ENCODE peak calls at places on chromosome 10, in six cellular contexts. One of them, this sample, is unnamed.

GRCh38 chr10:13294784-13295183 is 5.1 kb downstream of the PHYH start:
- DNase-seq in HCT116: no peak
- DNase-seq in SK-N-SH: no peak
- DNase-seq in GM12878: no peak
- DNase-seq in K562: no peak
- DNase-seq in HepG2: no peak
- DNase-seq in this sample: no peak

GRCh38 chr10:17219024-17219423 is 9.0 kb upstream of the VIM start:
- DNase-seq in HCT116: no peak
- DNase-seq in SK-N-SH: no peak
- DNase-seq in GM12878: no peak
- DNase-seq in K562: no peak
- DNase-seq in HepG2: no peak
- DNase-seq in this sample: no peak

GRCh38 chr10:11683529-11684320 is 58.5 kb upstream of the ECHDC3 start:
- DNase-seq in HCT116: no peak
- DNase-seq in SK-N-SH: no peak
- DNase-seq in GM12878: no peak
- DNase-seq in K562: no peak
- DNase-seq in HepG2: peak; percentile 49
- DNase-seq in this sample: no peak

GRCh38 chr10:102630663-102631062 is 13.6 kb upstream of the TRIM8 start:
- DNase-seq in HCT116: no peak
- DNase-seq in SK-N-SH: no peak
- DNase-seq in GM12878: no peak
- DNase-seq in K562: no peak
- DNase-seq in HepG2: no peak
- DNase-seq in this sample: no peak

GRCh38 chr10:116810895-116811294 is 38.4 kb upstream of the ENO4 start:
- DNase-seq in HCT116: no peak
- DNase-seq in SK-N-SH: no peak
- DNase-seq in GM12878: no peak
- DNase-seq in K562: no peak
- DNase-seq in HepG2: no peak
- DNase-seq in this sample: no peak

GRCh38 chr10:35433851-35434426 is 97.6 kb downstream of the CCNY start:
- DNase-seq in HCT116: no peak
- DNase-seq in SK-N-SH: peak; percentile 82
- DNase-seq in GM12878: no peak
- DNase-seq in K562: no peak
- DNase-seq in HepG2: no peak
- DNase-seq in this sample: no peak

GRCh38 chr10:46239999-46240683 is 46.7 kb upstream of the ANTXRL start:
- DNase-seq in HCT116: no peak
- DNase-seq in SK-N-SH: no peak
- DNase-seq in GM12878: no peak
- DNase-seq in K562: no peak
- DNase-seq in HepG2: no peak
- DNase-seq in this sample: no peak

GRCh38 chr10:90751107-90751997 is 106.5 kb downstream of the HTR7 start:
- DNase-seq in HCT116: peak; percentile 45
- DNase-seq in SK-N-SH: peak; percentile 54
- DNase-seq in GM12878: peak; percentile 27
- DNase-seq in K562: peak; percentile 35
- DNase-seq in HepG2: peak; percentile 49
- DNase-seq in this sample: peak; percentile 38

GRCh38 chr10:77555591-77556212 is 81.9 kb downstream of the KCNMA1 start:
- DNase-seq in HCT116: no peak
- DNase-seq in SK-N-SH: no peak
- DNase-seq in GM12878: no peak
- DNase-seq in K562: no peak
- DNase-seq in HepG2: no peak
- DNase-seq in this sample: no peak

GRCh38 chr10:132785433-132786278 is at the start of gene NKX6-2:
- DNase-seq in HCT116: no peak
- DNase-seq in SK-N-SH: peak; percentile 74
- DNase-seq in GM12878: no peak
- DNase-seq in K562: no peak
- DNase-seq in HepG2: no peak
- DNase-seq in this sample: no peak

GRCh38 chr10:116211682-116212081 is 61.3 kb downstream of the GFRA1 start:
- DNase-seq in HCT116: no peak
- DNase-seq in SK-N-SH: no peak
- DNase-seq in GM12878: no peak
- DNase-seq in K562: no peak
- DNase-seq in HepG2: no peak
- DNase-seq in this sample: no peak

GRCh38 chr10:55370021-55370420 is 569.0 kb upstream of the PCDH15 start:
- DNase-seq in HCT116: no peak
- DNase-seq in SK-N-SH: peak; percentile 29
- DNase-seq in GM12878: no peak
- DNase-seq in K562: no peak
- DNase-seq in HepG2: no peak
- DNase-seq in this sample: no peak

GRCh38 chr10:8344756-8345155 is 290.3 kb downstream of the GATA3 start:
- DNase-seq in HCT116: no peak
- DNase-seq in SK-N-SH: no peak
- DNase-seq in GM12878: no peak
- DNase-seq in K562: no peak
- DNase-seq in HepG2: no peak
- DNase-seq in this sample: no peak

GRCh38 chr10:119750391-119751230 is 24.8 kb downstream of the INPP5F start:
- DNase-seq in HCT116: peak; percentile 63
- DNase-seq in SK-N-SH: peak; percentile 75
- DNase-seq in GM12878: peak; percentile 36
- DNase-seq in K562: peak; percentile 46
- DNase-seq in HepG2: peak; percentile 73
- DNase-seq in this sample: peak; percentile 68

GRCh38 chr10:118730699-118731456 is 23.9 kb downstream of the CACUL1 start:
- DNase-seq in HCT116: no peak
- DNase-seq in SK-N-SH: no peak
- DNase-seq in GM12878: no peak
- DNase-seq in K562: no peak
- DNase-seq in HepG2: no peak
- DNase-seq in this sample: no peak

GRCh38 chr10:103703941-103704919 is 151.1 kb downstream of the SH3PXD2A start:
- DNase-seq in HCT116: no peak
- DNase-seq in SK-N-SH: no peak
- DNase-seq in GM12878: no peak
- DNase-seq in K562: no peak
- DNase-seq in HepG2: no peak
- DNase-seq in this sample: no peak

GRCh38 chr10:76939862-76940495 is 697.6 kb downstream of the KCNMA1 start:
- DNase-seq in HCT116: no peak
- DNase-seq in SK-N-SH: peak; percentile 46
- DNase-seq in GM12878: no peak
- DNase-seq in K562: no peak
- DNase-seq in HepG2: no peak
- DNase-seq in this sample: no peak

GRCh38 chr10:110408203-110408871 is 89.4 kb upstream of the DUSP5 start:
- DNase-seq in HCT116: no peak
- DNase-seq in SK-N-SH: no peak
- DNase-seq in GM12878: no peak
- DNase-seq in K562: no peak
- DNase-seq in HepG2: no peak
- DNase-seq in this sample: no peak

GRCh38 chr10:680146-680545 is 9.3 kb downstream of the DIP2C start:
- DNase-seq in HCT116: no peak
- DNase-seq in SK-N-SH: no peak
- DNase-seq in GM12878: no peak
- DNase-seq in K562: no peak
- DNase-seq in HepG2: no peak
- DNase-seq in this sample: no peak

DNA sequence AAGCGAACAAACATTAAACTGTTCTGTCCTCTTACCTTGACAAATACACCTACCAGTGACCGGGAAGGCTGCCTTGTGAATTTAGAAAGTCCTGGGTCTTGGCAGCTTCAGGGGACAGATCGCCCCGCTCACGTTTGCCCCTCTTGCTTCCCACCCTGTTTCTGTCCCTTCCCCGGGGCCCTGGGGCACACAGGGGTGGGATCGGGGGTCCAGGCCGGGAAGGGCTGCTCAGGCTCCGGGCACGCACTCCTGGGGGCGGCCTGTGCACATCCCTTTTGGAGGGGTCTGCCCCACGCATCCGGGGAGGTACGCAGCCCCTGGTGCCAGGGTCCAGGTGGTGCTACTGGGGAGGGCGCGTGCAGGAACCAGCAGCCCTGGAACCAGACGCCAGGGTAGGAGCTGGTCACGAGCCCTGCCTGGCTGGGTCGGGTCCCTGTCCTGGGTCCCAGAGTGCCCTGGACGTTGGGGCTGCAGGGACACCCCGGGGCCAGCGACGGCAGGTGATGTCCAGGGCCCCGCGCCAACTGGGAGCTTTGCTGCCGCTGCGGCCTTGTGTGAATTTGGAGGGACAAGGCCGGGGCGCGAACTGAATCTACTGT is 53.4 kb downstream of the GLRX3 start:
- DNase-seq in HCT116: no peak
- DNase-seq in SK-N-SH: peak; percentile 46
- DNase-seq in GM12878: no peak
- DNase-seq in K562: no peak
- DNase-seq in HepG2: no peak
- DNase-seq in this sample: no peak
- TF ChIP-seq SIN3A in HCT116: no peak
- TF ChIP-seq SIN3A in SK-N-SH: no peak
- TF ChIP-seq SIN3A in GM12878: no peak
- TF ChIP-seq SIN3A in K562: no peak
- TF ChIP-seq SIN3A in HepG2: no peak
- TF ChIP-seq SIN3A in this sample: no peak

GRCh38 chr10:78642261-78642660 is 426.5 kb upstream of the ZMIZ1 start:
- DNase-seq in HCT116: no peak
- DNase-seq in SK-N-SH: no peak
- DNase-seq in GM12878: no peak
- DNase-seq in K562: no peak
- DNase-seq in HepG2: no peak
- DNase-seq in this sample: no peak
- TF ChIP-seq POLR2AphosphoS5 in HCT116: no peak
- TF ChIP-seq POLR2AphosphoS5 in SK-N-SH: no peak
- TF ChIP-seq POLR2AphosphoS5 in GM12878: no peak
- TF ChIP-seq POLR2AphosphoS5 in K562: no peak
- TF ChIP-seq POLR2AphosphoS5 in HepG2: no peak
- TF ChIP-seq POLR2AphosphoS5 in this sample: no peak

GRCh38 chr10:5738427-5738826 is 53.8 kb downstream of the TASOR2 start:
- DNase-seq in HCT116: no peak
- DNase-seq in SK-N-SH: no peak
- DNase-seq in GM12878: no peak
- DNase-seq in K562: no peak
- DNase-seq in HepG2: no peak
- DNase-seq in this sample: no peak

GRCh38 chr10:5737352-5737751 is 52.7 kb downstream of the TASOR2 start:
- DNase-seq in HCT116: no peak
- DNase-seq in SK-N-SH: no peak
- DNase-seq in GM12878: no peak
- DNase-seq in K562: no peak
- DNase-seq in HepG2: no peak
- DNase-seq in this sample: no peak

GRCh38 chr10:5743736-5744135 is 59.1 kb downstream of the TASOR2 start:
- DNase-seq in HCT116: no peak
- DNase-seq in SK-N-SH: no peak
- DNase-seq in GM12878: no peak
- DNase-seq in K562: no peak
- DNase-seq in HepG2: no peak
- DNase-seq in this sample: no peak

GRCh38 chr10:5744849-5745248 is 60.2 kb downstream of the TASOR2 start:
- DNase-seq in HCT116: no peak
- DNase-seq in SK-N-SH: no peak
- DNase-seq in GM12878: no peak
- DNase-seq in K562: no peak
- DNase-seq in HepG2: no peak
- DNase-seq in this sample: no peak

DNA sequence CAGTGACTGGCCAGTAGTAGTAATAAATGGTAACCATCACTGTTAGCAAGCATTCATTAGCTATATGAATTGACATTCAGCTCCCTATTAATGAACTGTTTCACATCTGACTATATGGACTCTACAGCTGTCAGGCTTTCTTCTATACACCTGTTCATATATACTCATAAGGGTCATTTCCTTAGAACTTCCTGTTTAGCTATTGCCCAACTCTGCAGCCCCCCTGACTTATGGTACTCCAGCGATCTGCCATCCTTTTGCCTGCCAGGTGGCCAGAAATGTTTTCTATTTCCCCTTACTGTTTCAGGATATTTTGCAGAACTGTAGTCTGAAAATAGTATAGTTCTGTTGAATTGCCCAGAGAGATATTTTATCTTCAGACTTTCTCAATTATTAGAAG is 56.6 kb downstream of the TASOR2 start:
- DNase-seq in HCT116: no peak
- DNase-seq in SK-N-SH: no peak
- DNase-seq in GM12878: no peak
- DNase-seq in K562: no peak
- DNase-seq in HepG2: no peak
- DNase-seq in this sample: no peak
- TF ChIP-seq REST in HCT116: no peak
- TF ChIP-seq REST in SK-N-SH: no peak
- TF ChIP-seq REST in GM12878: no peak
- TF ChIP-seq REST in K562: no peak
- TF ChIP-seq REST in HepG2: no peak
- TF ChIP-seq REST in this sample: no peak

DNA sequence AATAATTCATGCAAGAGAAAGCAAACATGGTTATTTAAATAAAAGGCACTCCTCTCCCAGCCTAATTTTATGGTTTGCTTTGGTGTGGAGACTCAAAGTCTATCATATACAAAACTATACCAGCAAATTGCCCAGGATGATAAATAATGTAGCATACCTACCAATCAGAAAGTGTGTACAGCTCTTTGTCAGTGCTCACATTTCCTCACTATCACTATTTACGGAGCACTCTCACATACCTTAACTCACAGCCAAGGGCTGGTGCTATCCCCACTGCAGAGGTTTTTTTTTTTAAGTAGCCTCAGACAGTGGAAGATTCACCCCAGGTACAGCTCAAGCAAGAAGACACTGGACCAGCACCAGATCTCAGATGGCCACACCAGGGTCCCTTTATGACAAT is 2.5 kb downstream of the PDLIM1 start:
- DNase-seq in HCT116: no peak
- DNase-seq in SK-N-SH: no peak
- DNase-seq in GM12878: no peak
- DNase-seq in K562: no peak
- DNase-seq in HepG2: no peak
- DNase-seq in this sample: no peak
- TF ChIP-seq SIN3A in HCT116: no peak
- TF ChIP-seq SIN3A in SK-N-SH: no peak
- TF ChIP-seq SIN3A in GM12878: no peak
- TF ChIP-seq SIN3A in K562: no peak
- TF ChIP-seq SIN3A in HepG2: no peak
- TF ChIP-seq SIN3A in this sample: no peak